ENCODE peak calls at places on chromosomes 1 and 21, in five cellular contexts. One of them, this sample, is unnamed.

GRCh38 chr21:45361033-45361997 is 43.6 kb upstream of the COL18A1 start:
- DNase-seq in cardiac muscle cell: no peak
- DNase-seq in CD8-positive, alpha-beta T cell: no peak
- DNase-seq in mucosa of descending colon: peak; percentile 27
- DNase-seq in kidney epithelial cell: no peak
- DNase-seq in this sample: no peak

GRCh38 chr1:37808369-37809319 is 636 bp upstream of the YRDC start:
- DNase-seq in cardiac muscle cell: peak; percentile 90
- DNase-seq in CD8-positive, alpha-beta T cell: no peak
- DNase-seq in mucosa of descending colon: peak; percentile 73
- DNase-seq in kidney epithelial cell: no peak
- DNase-seq in this sample: no peak

GRCh38 chr21:42858185-42858847 is 21.0 kb downstream of the WDR4 start:
- DNase-seq in cardiac muscle cell: no peak
- DNase-seq in CD8-positive, alpha-beta T cell: no peak
- DNase-seq in mucosa of descending colon: no peak
- DNase-seq in kidney epithelial cell: no peak
- DNase-seq in this sample: no peak

GRCh38 chr1:115976900-115977480 is 677 bp downstream of the SLC22A15 start:
- DNase-seq in cardiac muscle cell: peak; percentile 9
- DNase-seq in CD8-positive, alpha-beta T cell: no peak
- DNase-seq in mucosa of descending colon: no peak
- DNase-seq in kidney epithelial cell: no peak
- DNase-seq in this sample: no peak

GRCh38 chr1:119329521-119329920 is 39.1 kb upstream of the HAO2 start:
- DNase-seq in cardiac muscle cell: no peak
- DNase-seq in CD8-positive, alpha-beta T cell: no peak
- DNase-seq in mucosa of descending colon: no peak
- DNase-seq in kidney epithelial cell: no peak
- DNase-seq in this sample: no peak

GRCh38 chr1:14590781-14591180 is 7.7 kb upstream of the KAZN start:
- DNase-seq in cardiac muscle cell: no peak
- DNase-seq in CD8-positive, alpha-beta T cell: no peak
- DNase-seq in mucosa of descending colon: no peak
- DNase-seq in kidney epithelial cell: no peak
- DNase-seq in this sample: no peak

GRCh38 chr1:81513796-81514354 is 286.9 kb upstream of the ADGRL2 start:
- DNase-seq in cardiac muscle cell: no peak
- DNase-seq in CD8-positive, alpha-beta T cell: no peak
- DNase-seq in mucosa of descending colon: no peak
- DNase-seq in kidney epithelial cell: no peak
- DNase-seq in this sample: no peak

GRCh38 chr1:205598841-205599666 is 32.8 kb downstream of the ELK4 start:
- DNase-seq in cardiac muscle cell: peak; percentile 99
- DNase-seq in CD8-positive, alpha-beta T cell: no peak
- DNase-seq in mucosa of descending colon: no peak
- DNase-seq in kidney epithelial cell: no peak
- DNase-seq in this sample: peak; percentile 42

GRCh38 chr1:7856345-7856744 is 3.5 kb upstream of the UTS2 start:
- DNase-seq in cardiac muscle cell: peak; percentile 36
- DNase-seq in CD8-positive, alpha-beta T cell: no peak
- DNase-seq in mucosa of descending colon: no peak
- DNase-seq in kidney epithelial cell: no peak
- DNase-seq in this sample: no peak

GRCh38 chr1:11729498-11730428 is 6.2 kb upstream of the AGTRAP start:
- DNase-seq in cardiac muscle cell: peak; percentile 60
- DNase-seq in CD8-positive, alpha-beta T cell: no peak
- DNase-seq in mucosa of descending colon: peak; percentile 58
- DNase-seq in kidney epithelial cell: no peak
- DNase-seq in this sample: no peak
- H3K4me3 ChIP-seq in cardiac muscle cell: no peak overlapping the region
- H3K4me3 ChIP-seq in CD8-positive, alpha-beta T cell: peak overlapping the region; percentile 17
- H3K4me3 ChIP-seq in mucosa of descending colon: no peak overlapping the region
- H3K4me3 ChIP-seq in kidney epithelial cell: no peak overlapping the region
- H3K4me3 ChIP-seq in this sample: no peak overlapping the region

GRCh38 chr1:242761556-242761955 is 237.1 kb upstream of the PLD5 start:
- DNase-seq in cardiac muscle cell: no peak
- DNase-seq in CD8-positive, alpha-beta T cell: no peak
- DNase-seq in mucosa of descending colon: no peak
- DNase-seq in kidney epithelial cell: no peak
- DNase-seq in this sample: no peak
- TF ChIP-seq CTCF in cardiac muscle cell: no peak
- TF ChIP-seq CTCF in CD8-positive, alpha-beta T cell: no peak
- TF ChIP-seq CTCF in mucosa of descending colon: no peak
- TF ChIP-seq CTCF in kidney epithelial cell: no peak
- TF ChIP-seq CTCF in this sample: no peak

DNA sequence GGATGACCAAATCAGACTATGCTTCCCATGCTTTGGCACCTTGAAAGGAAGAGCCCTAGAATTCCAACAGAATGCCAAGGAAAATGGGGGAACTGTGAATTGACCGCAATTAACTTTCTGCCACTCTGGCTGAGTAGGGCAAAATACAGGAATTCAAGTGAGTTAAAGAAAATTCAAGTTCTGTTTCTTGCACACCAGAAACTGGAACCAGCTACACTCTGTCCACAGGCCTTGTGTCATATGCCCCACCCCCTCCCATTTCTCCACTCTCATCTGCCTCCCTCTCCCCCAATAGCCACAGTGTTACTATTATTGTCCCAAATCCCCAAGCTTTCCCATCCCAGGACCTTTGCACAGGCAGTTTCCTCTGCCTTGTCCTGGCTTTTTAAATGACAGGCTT is 4.2 kb upstream of the STK40 start:
- DNase-seq in cardiac muscle cell: no peak
- DNase-seq in CD8-positive, alpha-beta T cell: no peak
- DNase-seq in mucosa of descending colon: no peak
- DNase-seq in kidney epithelial cell: no peak
- DNase-seq in this sample: no peak
- H3K4me3 ChIP-seq in cardiac muscle cell: no peak overlapping the region
- H3K4me3 ChIP-seq in CD8-positive, alpha-beta T cell: no peak overlapping the region
- H3K4me3 ChIP-seq in mucosa of descending colon: no peak overlapping the region
- H3K4me3 ChIP-seq in kidney epithelial cell: no peak overlapping the region
- H3K4me3 ChIP-seq in this sample: no peak overlapping the region

GRCh38 chr1:232634086-232634485 is 4.2 kb upstream of the SIPA1L2 start:
- DNase-seq in cardiac muscle cell: no peak
- DNase-seq in CD8-positive, alpha-beta T cell: no peak
- DNase-seq in mucosa of descending colon: peak; percentile 78
- DNase-seq in kidney epithelial cell: no peak
- DNase-seq in this sample: no peak
- TF ChIP-seq CTCF in cardiac muscle cell: no peak
- TF ChIP-seq CTCF in CD8-positive, alpha-beta T cell: no peak
- TF ChIP-seq CTCF in mucosa of descending colon: no peak
- TF ChIP-seq CTCF in kidney epithelial cell: no peak
- TF ChIP-seq CTCF in this sample: no peak

DNA sequence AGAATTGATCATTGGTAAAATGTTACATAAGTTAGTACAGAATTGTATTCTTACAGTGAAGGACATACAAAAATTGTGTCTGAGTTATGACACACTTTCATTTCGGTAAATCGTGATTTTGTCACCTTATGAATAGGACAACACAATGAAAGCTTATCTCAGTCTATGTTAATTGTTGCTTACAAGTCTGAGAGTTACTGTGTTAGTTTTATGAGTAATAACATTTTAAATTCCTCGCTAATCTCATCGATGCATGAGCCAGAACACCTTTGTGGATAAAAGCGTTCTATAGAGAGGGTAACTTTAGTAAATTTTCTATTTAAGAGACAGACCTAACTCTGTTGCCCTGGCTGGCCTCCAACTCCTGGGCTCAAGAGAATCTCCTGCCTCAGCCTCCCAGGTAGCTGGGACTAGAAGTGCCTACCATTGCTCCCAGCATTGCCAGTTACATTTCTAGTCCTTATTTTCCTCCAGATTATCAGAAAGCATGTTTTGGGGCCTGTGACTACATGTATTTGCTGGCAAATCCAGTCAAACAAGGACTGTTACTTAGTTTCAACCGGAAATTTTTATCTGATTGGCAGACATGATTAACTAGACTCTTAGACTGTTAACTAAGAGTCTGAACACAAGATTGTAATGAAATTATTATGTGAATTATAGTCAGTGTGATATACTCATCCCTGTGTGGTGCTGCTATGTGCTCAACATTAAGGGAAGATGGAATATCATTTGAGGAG is 3.0 kb downstream of the PRRC2C start:
- DNase-seq in cardiac muscle cell: no peak
- DNase-seq in CD8-positive, alpha-beta T cell: no peak
- DNase-seq in mucosa of descending colon: no peak
- DNase-seq in kidney epithelial cell: no peak
- DNase-seq in this sample: no peak
- H3K4me3 ChIP-seq in cardiac muscle cell: no peak overlapping the region
- H3K4me3 ChIP-seq in CD8-positive, alpha-beta T cell: no peak overlapping the region
- H3K4me3 ChIP-seq in mucosa of descending colon: no peak overlapping the region
- H3K4me3 ChIP-seq in kidney epithelial cell: no peak overlapping the region
- H3K4me3 ChIP-seq in this sample: no peak overlapping the region

DNA sequence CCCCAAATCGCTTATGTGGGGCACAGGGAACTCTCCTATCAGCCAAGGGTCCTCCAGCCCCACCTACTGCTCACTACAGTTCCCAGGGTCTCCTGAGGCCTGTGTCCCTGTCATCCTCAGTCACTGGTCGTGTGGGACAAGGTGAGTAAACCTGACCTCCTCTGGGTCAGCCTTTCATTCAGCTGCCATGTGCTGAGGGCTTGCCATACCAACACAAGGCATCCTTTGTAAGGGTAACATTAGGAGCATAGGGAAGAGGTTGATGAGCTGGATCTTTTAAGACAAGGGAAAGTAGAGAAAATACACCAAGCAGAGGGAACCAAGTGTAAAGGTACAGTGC is 11.2 kb upstream of the SNAPIN start:
- DNase-seq in cardiac muscle cell: no peak
- DNase-seq in CD8-positive, alpha-beta T cell: no peak
- DNase-seq in mucosa of descending colon: no peak
- DNase-seq in kidney epithelial cell: no peak
- DNase-seq in this sample: no peak
- TF ChIP-seq CTCF in cardiac muscle cell: no peak
- TF ChIP-seq CTCF in CD8-positive, alpha-beta T cell: no peak
- TF ChIP-seq CTCF in mucosa of descending colon: no peak
- TF ChIP-seq CTCF in kidney epithelial cell: no peak
- TF ChIP-seq CTCF in this sample: no peak

GRCh38 chr1:22236900-22237299 is 94.0 kb upstream of the WNT4 start:
- DNase-seq in cardiac muscle cell: no peak
- DNase-seq in CD8-positive, alpha-beta T cell: no peak
- DNase-seq in mucosa of descending colon: no peak
- DNase-seq in kidney epithelial cell: no peak
- DNase-seq in this sample: no peak
- H3K4me3 ChIP-seq in cardiac muscle cell: no peak overlapping the region
- H3K4me3 ChIP-seq in CD8-positive, alpha-beta T cell: no peak overlapping the region
- H3K4me3 ChIP-seq in mucosa of descending colon: no peak overlapping the region
- H3K4me3 ChIP-seq in kidney epithelial cell: no peak overlapping the region
- H3K4me3 ChIP-seq in this sample: no peak overlapping the region

GRCh38 chr1:17618558-17619247 is 79.2 kb downstream of the ARHGEF10L start:
- DNase-seq in cardiac muscle cell: no peak
- DNase-seq in CD8-positive, alpha-beta T cell: no peak
- DNase-seq in mucosa of descending colon: no peak
- DNase-seq in kidney epithelial cell: no peak
- DNase-seq in this sample: no peak

GRCh38 chr1:17621691-17622090 is 82.2 kb downstream of the ARHGEF10L start:
- DNase-seq in cardiac muscle cell: no peak
- DNase-seq in CD8-positive, alpha-beta T cell: no peak
- DNase-seq in mucosa of descending colon: no peak
- DNase-seq in kidney epithelial cell: no peak
- DNase-seq in this sample: no peak

GRCh38 chr1:17622823-17623222 is 83.3 kb downstream of the ARHGEF10L start:
- DNase-seq in cardiac muscle cell: no peak
- DNase-seq in CD8-positive, alpha-beta T cell: no peak
- DNase-seq in mucosa of descending colon: no peak
- DNase-seq in kidney epithelial cell: no peak
- DNase-seq in this sample: no peak

GRCh38 chr1:17617787-17618557 is 78.5 kb downstream of the ARHGEF10L start:
- DNase-seq in cardiac muscle cell: no peak
- DNase-seq in CD8-positive, alpha-beta T cell: no peak
- DNase-seq in mucosa of descending colon: no peak
- DNase-seq in kidney epithelial cell: no peak
- DNase-seq in this sample: no peak

GRCh38 chr1:17620448-17620847 is 81.0 kb downstream of the ARHGEF10L start:
- DNase-seq in cardiac muscle cell: no peak
- DNase-seq in CD8-positive, alpha-beta T cell: no peak
- DNase-seq in mucosa of descending colon: no peak
- DNase-seq in kidney epithelial cell: no peak
- DNase-seq in this sample: no peak
- TF ChIP-seq CTCF in cardiac muscle cell: no peak
- TF ChIP-seq CTCF in CD8-positive, alpha-beta T cell: no peak
- TF ChIP-seq CTCF in mucosa of descending colon: no peak
- TF ChIP-seq CTCF in kidney epithelial cell: no peak
- TF ChIP-seq CTCF in this sample: no peak

This sample was measured in epithelial cell of proximal tubule.